ENCODE peak calls at places on chromosomes 2 and 18, in nine cellular contexts. Q, D, B, I, T, Z, N, S and H are unnamed samples.

GRCh38 chr2:180848393-180848792 is 132.0 kb upstream of the UBE2E3 start:
- DNase-seq in Q (no peak), D (no peak), B (no peak), I (no peak), T (no peak), Z (no peak), N (no peak), S (no peak), H (no peak)

GRCh38 chr18:66377291-66377690 is 226.6 kb downstream of the CDH19 start:
- DNase-seq in Q (no peak), D (no peak), B (no peak), I (no peak), T (no peak), Z (no peak), N (no peak), S (no peak), H (no peak)

GRCh38 chr2:166106431-166107015 is 21.3 kb downstream of the SCN1A start:
- DNase-seq in Q (peak; percentile 23), D (no peak), B (no peak), I (no peak), T (no peak), Z (no peak), N (no peak), S (no peak), H (no peak)

GRCh38 chr2:204344119-204344518 is 201.2 kb upstream of the PARD3B start:
- DNase-seq in Q (no peak), D (no peak), B (no peak), I (no peak), T (no peak), Z (no peak), N (no peak), S (no peak), H (no peak)

GRCh38 chr2:236089271-236090026 is 78.7 kb downstream of the GBX2 start:
- DNase-seq in Q (no peak), D (no peak), B (peak; percentile 16), I (no peak), T (no peak), Z (no peak), N (no peak), S (no peak), H (no peak)

GRCh38 chr2:239461551-239462515 is 61.0 kb upstream of the HDAC4 start:
- DNase-seq in Q (no peak), D (peak; percentile 68), B (no peak), I (no peak), T (peak; percentile 3), Z (no peak), N (no peak), S (no peak), H (no peak)

GRCh38 chr2:229270551-229271410 is at the start of gene PID1:
- DNase-seq in Q (peak; percentile 5), D (no peak), B (peak; percentile 74), I (no peak), T (peak; percentile 37), Z (peak; percentile 44), N (no peak), S (no peak), H (peak; percentile 54)

GRCh38 chr2:239355724-239356123 is 45.1 kb downstream of the HDAC4 start:
- DNase-seq in Q (peak; percentile 35), D (no peak), B (no peak), I (no peak), T (no peak), Z (no peak), N (no peak), S (no peak), H (no peak)

GRCh38 chr2:29000481-29000880 is 19.4 kb downstream of the TOGARAM2 start:
- DNase-seq in Q (peak; percentile 18), D (no peak), B (peak; percentile 73), I (no peak), T (peak; percentile 56), Z (peak; percentile 56), N (no peak), S (peak; percentile 31), H (peak; percentile 48)

GRCh38 chr2:240886678-240887574 is 9.0 kb downstream of the MAB21L4 start:
- DNase-seq in Q (no peak), D (no peak), B (peak; percentile 95), I (no peak), T (no peak), Z (no peak), N (no peak), S (no peak), H (no peak)

GRCh38 chr18:10055125-10055750 is 141.4 kb downstream of the VAPA start:
- DNase-seq in Q (no peak), D (peak; percentile 35), B (no peak), I (no peak), T (no peak), Z (no peak), N (no peak), S (no peak), H (no peak)

GRCh38 chr18:75638223-75638596 is 210.7 kb upstream of the SMIM21 start:
- DNase-seq in Q (peak; percentile 80), D (no peak), B (no peak), I (no peak), T (no peak), Z (no peak), N (no peak), S (no peak), H (peak; percentile 33)

GRCh38 chr18:6059551-6059950 is 164.2 kb upstream of the TMEM200C start:
- DNase-seq in Q (no peak), D (no peak), B (no peak), I (no peak), T (no peak), Z (no peak), N (no peak), S (no peak), H (no peak)

GRCh38 chr2:97718051-97718882 is 4.9 kb downstream of the ZAP70 start:
- DNase-seq in Q (no peak), D (no peak), B (peak; percentile 56), I (no peak), T (peak; percentile 58), Z (no peak), N (no peak), S (no peak), H (no peak)

GRCh38 chr2:178420463-178420990 is 30.4 kb downstream of the PRKRA start:
- DNase-seq in Q (no peak), D (no peak), B (no peak), I (no peak), T (no peak), Z (no peak), N (no peak), S (no peak), H (no peak)

GRCh38 chr2:69693472-69694450 is 48.2 kb upstream of the ANXA4 start:
- DNase-seq in Q (no peak), D (no peak), B (no peak), I (no peak), T (peak; percentile 26), Z (no peak), N (no peak), S (peak; percentile 63), H (no peak)

GRCh38 chr2:12717191-12717987 is 653 bp downstream of the TRIB2 start:
- DNase-seq in Q (peak; percentile 61), D (no peak), B (peak; percentile 86), I (no peak), T (peak; percentile 54), Z (peak; percentile 69), N (no peak), S (no peak), H (peak; percentile 59)
- TF ChIP-seq POLR2A in Q (no peak), D (no peak), B (peak; percentile 23), I (no peak), T (peak; percentile 15), Z (peak; percentile 60), N (no peak), S (no peak), H (no peak)

GRCh38 chr2:89833116-89833779 is 1141.8 kb downstream of the RPIA start:
- DNase-seq in Q (peak; percentile 46), D (no peak), B (no peak), I (no peak), T (no peak), Z (no peak), N (no peak), S (no peak), H (no peak)

GRCh38 chr2:89829828-89830227 is 1138.4 kb downstream of the RPIA start:
- DNase-seq in Q (peak; percentile 42), D (no peak), B (no peak), I (no peak), T (no peak), Z (no peak), N (no peak), S (no peak), H (no peak)

GRCh38 chr2:89831686-89832498 is 1140.4 kb downstream of the RPIA start:
- DNase-seq in Q (peak; percentile 40), D (no peak), B (no peak), I (no peak), T (no peak), Z (no peak), N (no peak), S (no peak), H (no peak)

GRCh38 chr2:89834306-89834705 is 1142.8 kb downstream of the RPIA start:
- DNase-seq in Q (no peak), D (no peak), B (no peak), I (no peak), T (no peak), Z (no peak), N (no peak), S (no peak), H (no peak)

GRCh38 chr2:89833780-89834117 is 1142.3 kb downstream of the RPIA start:
- DNase-seq in Q (peak; percentile 65), D (no peak), B (no peak), I (no peak), T (no peak), Z (no peak), N (no peak), S (no peak), H (no peak)
- H3K9me3 ChIP-seq in Q (peaks cover 43% of the 10 kb centered on the region), D (peaks cover 44% of the 10 kb centered on the region), B (peaks cover 2% of the 10 kb centered on the region), I (no peaks in the 10 kb centered on the region), T (peaks cover 21% of the 10 kb centered on the region), Z (peaks cover 10% of the 10 kb centered on the region), N (no peaks in the 10 kb centered on the region), S (peaks cover 32% of the 10 kb centered on the region), H (peaks cover 16% of the 10 kb centered on the region)

GRCh38 chr2:159797468-159798375 is at the start of gene CD302:
- DNase-seq in Q (peak; percentile 45), D (peak; percentile 89), B (peak; percentile 91), I (no peak), T (peak; percentile 65), Z (peak; percentile 86), N (peak; percentile 36), S (no peak), H (peak; percentile 81)
- TF ChIP-seq POLR2A in Q (no peak), D (no peak), B (peak; percentile 83), I (no peak), T (peak; percentile 28), Z (peak; percentile 57), N (peak; percentile 22), S (peak; percentile 71), H (no peak)

DNA sequence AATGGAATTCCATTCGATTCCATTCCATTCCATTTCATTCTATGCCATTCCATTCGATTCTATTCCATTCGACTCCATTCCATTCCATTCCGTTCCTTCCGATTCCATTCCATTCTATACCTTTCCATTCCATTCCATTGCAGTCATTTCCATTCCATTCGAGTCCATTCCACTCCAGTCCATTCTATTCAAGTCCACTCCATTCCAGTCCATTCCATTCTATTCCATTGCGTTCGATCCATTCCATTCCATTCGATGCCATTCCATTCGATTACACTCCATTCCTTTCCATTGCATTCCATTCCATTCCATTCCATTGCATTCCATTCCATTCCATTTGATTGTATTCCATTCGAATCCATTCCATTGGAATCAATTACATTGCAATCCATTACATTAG is 1119.8 kb downstream of the RPIA start:
- DNase-seq in Q (no peak), D (no peak), B (no peak), I (no peak), T (no peak), Z (no peak), N (no peak), S (no peak), H (no peak)
- H3K9me3 ChIP-seq in Q (peaks cover 32% of the 10 kb centered on the region), D (peaks cover 62% of the 10 kb centered on the region), B (peaks cover 2% of the 10 kb centered on the region), I (peaks cover 61% of the 10 kb centered on the region), T (peaks cover 19% of the 10 kb centered on the region), Z (peaks cover 17% of the 10 kb centered on the region), N (peaks cover 3% of the 10 kb centered on the region), S (peaks cover 4% of the 10 kb centered on the region), H (peaks cover 4% of the 10 kb centered on the region)